ENCODE peak calls at places on chromosomes 6 and 20, in six cellular contexts. One of them, this sample, is unnamed.
A peak's percentile ranks its signal among the peaks of the same experiment; 100 is the strongest.

GRCh38 chr20:37309941-37310590 is 20.6 kb downstream of the MANBAL start:
- DNase-seq in GM03348: no peak
- DNase-seq in naive thymus-derived CD4-positive, alpha-beta T cell: no peak
- DNase-seq in glutamatergic neuron: no peak
- DNase-seq in A549: no peak
- DNase-seq in COR-L47: no peak
- DNase-seq in this sample: no peak

GRCh38 chr6:42250509-42250908 is 32.8 kb upstream of the MRPS10 start:
- DNase-seq in GM03348: no peak
- DNase-seq in naive thymus-derived CD4-positive, alpha-beta T cell: no peak
- DNase-seq in glutamatergic neuron: no peak
- DNase-seq in A549: no peak
- DNase-seq in COR-L47: peak; percentile 90
- DNase-seq in this sample: no peak

GRCh38 chr6:9192405-9192909 is 757.1 kb upstream of the SLC35B3 start:
- DNase-seq in GM03348: no peak
- DNase-seq in naive thymus-derived CD4-positive, alpha-beta T cell: no peak
- DNase-seq in glutamatergic neuron: no peak
- DNase-seq in A549: peak; percentile 2
- DNase-seq in COR-L47: no peak
- DNase-seq in this sample: no peak

GRCh38 chr6:35607517-35608233 is 81.0 kb downstream of the FKBP5 start:
- DNase-seq in GM03348: no peak
- DNase-seq in naive thymus-derived CD4-positive, alpha-beta T cell: no peak
- DNase-seq in glutamatergic neuron: no peak
- DNase-seq in A549: no peak
- DNase-seq in COR-L47: no peak
- DNase-seq in this sample: no peak

GRCh38 chr6:142200846-142201628 is 54.0 kb downstream of the VTA1 start:
- DNase-seq in GM03348: no peak
- DNase-seq in naive thymus-derived CD4-positive, alpha-beta T cell: no peak
- DNase-seq in glutamatergic neuron: no peak
- DNase-seq in A549: no peak
- DNase-seq in COR-L47: no peak
- DNase-seq in this sample: no peak

GRCh38 chr6:36717871-36718540 is 20.4 kb downstream of the RAB44 start:
- DNase-seq in GM03348: no peak
- DNase-seq in naive thymus-derived CD4-positive, alpha-beta T cell: no peak
- DNase-seq in glutamatergic neuron: no peak
- DNase-seq in A549: no peak
- DNase-seq in COR-L47: no peak
- DNase-seq in this sample: no peak

GRCh38 chr20:23419995-23420901 is 1.0 kb downstream of the NAPB start:
- DNase-seq in GM03348: peak; percentile 70
- DNase-seq in naive thymus-derived CD4-positive, alpha-beta T cell: peak; percentile 26
- DNase-seq in glutamatergic neuron: peak; percentile 35
- DNase-seq in A549: peak; percentile 45
- DNase-seq in COR-L47: peak; percentile 45
- DNase-seq in this sample: no peak

GRCh38 chr6:113591896-113592827 is 265.0 kb upstream of the MARCKS start:
- DNase-seq in GM03348: no peak
- DNase-seq in naive thymus-derived CD4-positive, alpha-beta T cell: no peak
- DNase-seq in glutamatergic neuron: no peak
- DNase-seq in A549: no peak
- DNase-seq in COR-L47: peak; percentile 22
- DNase-seq in this sample: no peak

GRCh38 chr6:20119446-20119845 is 92.8 kb downstream of the MBOAT1 start:
- DNase-seq in GM03348: no peak
- DNase-seq in naive thymus-derived CD4-positive, alpha-beta T cell: no peak
- DNase-seq in glutamatergic neuron: no peak
- DNase-seq in A549: no peak
- DNase-seq in COR-L47: no peak
- DNase-seq in this sample: no peak

GRCh38 chr6:44527191-44527960 is 139.9 kb downstream of the CDC5L start:
- DNase-seq in GM03348: no peak
- DNase-seq in naive thymus-derived CD4-positive, alpha-beta T cell: no peak
- DNase-seq in glutamatergic neuron: no peak
- DNase-seq in A549: no peak
- DNase-seq in COR-L47: no peak
- DNase-seq in this sample: no peak

GRCh38 chr6:15340775-15341174 is 94.9 kb downstream of the JARID2 start:
- DNase-seq in GM03348: no peak
- DNase-seq in naive thymus-derived CD4-positive, alpha-beta T cell: peak; percentile 24
- DNase-seq in glutamatergic neuron: no peak
- DNase-seq in A549: no peak
- DNase-seq in COR-L47: no peak
- DNase-seq in this sample: no peak

GRCh38 chr20:19816386-19816785 is 58.3 kb downstream of the RIN2 start:
- DNase-seq in GM03348: no peak
- DNase-seq in naive thymus-derived CD4-positive, alpha-beta T cell: no peak
- DNase-seq in glutamatergic neuron: no peak
- DNase-seq in A549: no peak
- DNase-seq in COR-L47: no peak
- DNase-seq in this sample: no peak

GRCh38 chr6:6362051-6362450 is 41.6 kb upstream of the F13A1 start:
- DNase-seq in GM03348: no peak
- DNase-seq in naive thymus-derived CD4-positive, alpha-beta T cell: no peak
- DNase-seq in glutamatergic neuron: no peak
- DNase-seq in A549: no peak
- DNase-seq in COR-L47: no peak
- DNase-seq in this sample: no peak

GRCh38 chr6:139003751-139004150 is 15.7 kb upstream of the REPS1 start:
- DNase-seq in GM03348: no peak
- DNase-seq in naive thymus-derived CD4-positive, alpha-beta T cell: no peak
- DNase-seq in glutamatergic neuron: no peak
- DNase-seq in A549: no peak
- DNase-seq in COR-L47: no peak
- DNase-seq in this sample: no peak

GRCh38 chr20:17525132-17525531 is 6.0 kb downstream of the BFSP1 start:
- DNase-seq in GM03348: no peak
- DNase-seq in naive thymus-derived CD4-positive, alpha-beta T cell: no peak
- DNase-seq in glutamatergic neuron: no peak
- DNase-seq in A549: no peak
- DNase-seq in COR-L47: no peak
- DNase-seq in this sample: no peak

GRCh38 chr6:74871757-74872156 is 334.1 kb downstream of the COL12A1 start:
- DNase-seq in GM03348: no peak
- DNase-seq in naive thymus-derived CD4-positive, alpha-beta T cell: no peak
- DNase-seq in glutamatergic neuron: no peak
- DNase-seq in A549: no peak
- DNase-seq in COR-L47: no peak
- DNase-seq in this sample: no peak

GRCh38 chr20:35002426-35003210 is 47.0 kb downstream of the MYH7B start:
- DNase-seq in GM03348: no peak
- DNase-seq in naive thymus-derived CD4-positive, alpha-beta T cell: no peak
- DNase-seq in glutamatergic neuron: no peak
- DNase-seq in A549: no peak
- DNase-seq in COR-L47: no peak
- DNase-seq in this sample: no peak

GRCh38 chr6:4942673-4943009 is 61.2 kb downstream of the RPP40 start:
- DNase-seq in GM03348: no peak
- DNase-seq in naive thymus-derived CD4-positive, alpha-beta T cell: no peak
- DNase-seq in glutamatergic neuron: no peak
- DNase-seq in A549: no peak
- DNase-seq in COR-L47: no peak
- DNase-seq in this sample: peak; percentile 26

GRCh38 chr20:4234128-4234527 is 218.8 kb upstream of the RNF24 start:
- DNase-seq in GM03348: peak; percentile 50
- DNase-seq in naive thymus-derived CD4-positive, alpha-beta T cell: no peak
- DNase-seq in glutamatergic neuron: no peak
- DNase-seq in A549: no peak
- DNase-seq in COR-L47: no peak
- DNase-seq in this sample: no peak

GRCh38 chr20:5885866-5886265 is 64.5 kb downstream of the TRMT6 start:
- DNase-seq in GM03348: no peak
- DNase-seq in naive thymus-derived CD4-positive, alpha-beta T cell: no peak
- DNase-seq in glutamatergic neuron: no peak
- DNase-seq in A549: no peak
- DNase-seq in COR-L47: no peak
- DNase-seq in this sample: no peak

GRCh38 chr6:38052035-38052434 is 232.5 kb downstream of the ZFAND3 start:
- DNase-seq in GM03348: no peak
- DNase-seq in naive thymus-derived CD4-positive, alpha-beta T cell: no peak
- DNase-seq in glutamatergic neuron: no peak
- DNase-seq in A549: no peak
- DNase-seq in COR-L47: no peak
- DNase-seq in this sample: no peak

GRCh38 chr20:23634985-23635767 is 2.6 kb downstream of the CST3 start:
- DNase-seq in GM03348: no peak
- DNase-seq in naive thymus-derived CD4-positive, alpha-beta T cell: no peak
- DNase-seq in glutamatergic neuron: no peak
- DNase-seq in A549: no peak
- DNase-seq in COR-L47: no peak
- DNase-seq in this sample: no peak

GRCh38 chr6:150491796-150492142 is 107.9 kb upstream of the PLEKHG1 start:
- DNase-seq in GM03348: no peak
- DNase-seq in naive thymus-derived CD4-positive, alpha-beta T cell: no peak
- DNase-seq in glutamatergic neuron: no peak
- DNase-seq in A549: no peak
- DNase-seq in COR-L47: no peak
- DNase-seq in this sample: no peak

GRCh38 chr6:34246563-34247391 is 2.0 kb downstream of the SMIM29 start:
- DNase-seq in GM03348: peak; percentile 18
- DNase-seq in naive thymus-derived CD4-positive, alpha-beta T cell: peak; percentile 30
- DNase-seq in glutamatergic neuron: peak; percentile 67
- DNase-seq in A549: no peak
- DNase-seq in COR-L47: no peak
- DNase-seq in this sample: no peak

GRCh38 chr6:41454189-41454789 is 91.9 kb upstream of the FOXP4 start:
- DNase-seq in GM03348: no peak
- DNase-seq in naive thymus-derived CD4-positive, alpha-beta T cell: no peak
- DNase-seq in glutamatergic neuron: no peak
- DNase-seq in A549: no peak
- DNase-seq in COR-L47: no peak
- DNase-seq in this sample: no peak

GRCh38 chr20:63154395-63154794 is 61.5 kb downstream of the YTHDF1 start:
- DNase-seq in GM03348: no peak
- DNase-seq in naive thymus-derived CD4-positive, alpha-beta T cell: no peak
- DNase-seq in glutamatergic neuron: peak; percentile 13
- DNase-seq in A549: no peak
- DNase-seq in COR-L47: no peak
- DNase-seq in this sample: no peak

GRCh38 chr20:13571662-13572061 is 67.1 kb downstream of the TASP1 start:
- DNase-seq in GM03348: no peak
- DNase-seq in naive thymus-derived CD4-positive, alpha-beta T cell: no peak
- DNase-seq in glutamatergic neuron: no peak
- DNase-seq in A549: no peak
- DNase-seq in COR-L47: no peak
- DNase-seq in this sample: no peak

GRCh38 chr6:114040871-114041270 is 69.9 kb upstream of the HDAC2 start:
- DNase-seq in GM03348: no peak
- DNase-seq in naive thymus-derived CD4-positive, alpha-beta T cell: no peak
- DNase-seq in glutamatergic neuron: no peak
- DNase-seq in A549: no peak
- DNase-seq in COR-L47: no peak
- DNase-seq in this sample: no peak

GRCh38 chr6:117548797-117549301 is 53.5 kb downstream of the GOPC start:
- DNase-seq in GM03348: peak; percentile 64
- DNase-seq in naive thymus-derived CD4-positive, alpha-beta T cell: peak; percentile 42
- DNase-seq in glutamatergic neuron: no peak
- DNase-seq in A549: no peak
- DNase-seq in COR-L47: peak; percentile 3
- DNase-seq in this sample: no peak

GRCh38 chr6:109186012-109186411 is 90.7 kb downstream of the CEP57L1 start:
- DNase-seq in GM03348: no peak
- DNase-seq in naive thymus-derived CD4-positive, alpha-beta T cell: no peak
- DNase-seq in glutamatergic neuron: no peak
- DNase-seq in A549: no peak
- DNase-seq in COR-L47: no peak
- DNase-seq in this sample: no peak

GRCh38 chr6:13327691-13328075 is 654 bp downstream of the TBC1D7 start:
- DNase-seq in GM03348: peak; percentile 13
- DNase-seq in naive thymus-derived CD4-positive, alpha-beta T cell: no peak
- DNase-seq in glutamatergic neuron: no peak
- DNase-seq in A549: no peak
- DNase-seq in COR-L47: peak; percentile 9
- DNase-seq in this sample: no peak

GRCh38 chr6:159980474-159980873 is 11.6 kb downstream of the IGF2R start:
- DNase-seq in GM03348: no peak
- DNase-seq in naive thymus-derived CD4-positive, alpha-beta T cell: no peak
- DNase-seq in glutamatergic neuron: no peak
- DNase-seq in A549: no peak
- DNase-seq in COR-L47: no peak
- DNase-seq in this sample: peak; percentile 14

GRCh38 chr6:116221931-116222330 is 31.9 kb downstream of the TSPYL4 start:
- DNase-seq in GM03348: no peak
- DNase-seq in naive thymus-derived CD4-positive, alpha-beta T cell: no peak
- DNase-seq in glutamatergic neuron: no peak
- DNase-seq in A549: no peak
- DNase-seq in COR-L47: no peak
- DNase-seq in this sample: no peak

GRCh38 chr20:62770916-62771315 is 25.4 kb upstream of the MRGBP start:
- DNase-seq in GM03348: no peak
- DNase-seq in naive thymus-derived CD4-positive, alpha-beta T cell: no peak
- DNase-seq in glutamatergic neuron: no peak
- DNase-seq in A549: no peak
- DNase-seq in COR-L47: no peak
- DNase-seq in this sample: no peak

GRCh38 chr6:170545405-170545804 is 7.7 kb downstream of the PSMB1 start:
- DNase-seq in GM03348: no peak
- DNase-seq in naive thymus-derived CD4-positive, alpha-beta T cell: no peak
- DNase-seq in glutamatergic neuron: no peak
- DNase-seq in A549: no peak
- DNase-seq in COR-L47: no peak
- DNase-seq in this sample: no peak

GRCh38 chr6:43246301-43247114 is 3.2 kb downstream of the TTBK1 start:
- DNase-seq in GM03348: no peak
- DNase-seq in naive thymus-derived CD4-positive, alpha-beta T cell: no peak
- DNase-seq in glutamatergic neuron: peak; percentile 78
- DNase-seq in A549: peak; percentile 35
- DNase-seq in COR-L47: no peak
- DNase-seq in this sample: no peak

GRCh38 chr20:19758888-19759331 is 852 bp downstream of the RIN2 start:
- DNase-seq in GM03348: peak; percentile 58
- DNase-seq in naive thymus-derived CD4-positive, alpha-beta T cell: no peak
- DNase-seq in glutamatergic neuron: peak; percentile 84
- DNase-seq in A549: peak; percentile 55
- DNase-seq in COR-L47: no peak
- DNase-seq in this sample: no peak

GRCh38 chr6:36120979-36121706 is 9.2 kb upstream of the MAPK13 start:
- DNase-seq in GM03348: peak; percentile 68
- DNase-seq in naive thymus-derived CD4-positive, alpha-beta T cell: peak; percentile 25
- DNase-seq in glutamatergic neuron: no peak
- DNase-seq in A549: no peak
- DNase-seq in COR-L47: no peak
- DNase-seq in this sample: peak; percentile 82